ENCODE peak calls at places on chromosomes 16 and 17, in eight cellular contexts. One of them, this sample, is unnamed. For H3K4me1, the result is how much of the 10 kb centered on the place peaks cover.

GRCh38 chr16:67477960-67478554 is 2.9 kb downstream of the ATP6V0D1 start:
- DNase-seq in lung: no peak
- DNase-seq in upper lobe of right lung: no peak
- DNase-seq in naive thymus-derived CD4-positive, alpha-beta T cell: no peak
- DNase-seq in CD8-positive, alpha-beta T cell: no peak
- DNase-seq in CD4-positive, CD25-positive, alpha-beta regulatory T cell: no peak
- DNase-seq in effector memory CD4-positive, alpha-beta T cell: no peak
- DNase-seq in GM23338: no peak
- DNase-seq in this sample: peak

GRCh38 chr16:27330542-27330941 is 16.8 kb downstream of the IL4R start:
- DNase-seq in upper lobe of right lung: peak
- DNase-seq in CD8-positive, alpha-beta T cell: no peak
- DNase-seq in naive thymus-derived CD4-positive, alpha-beta T cell: no peak
- DNase-seq in effector memory CD4-positive, alpha-beta T cell: no peak
- DNase-seq in lung: peak
- DNase-seq in GM23338: no peak
- DNase-seq in CD4-positive, CD25-positive, alpha-beta regulatory T cell: no peak
- DNase-seq in this sample: no peak

GRCh38 chr16:49608801-49609200 is 235.2 kb downstream of the C16orf78 start:
- DNase-seq in lung: no peak
- DNase-seq in CD8-positive, alpha-beta T cell: no peak
- DNase-seq in GM23338: peak
- DNase-seq in CD4-positive, CD25-positive, alpha-beta regulatory T cell: no peak
- DNase-seq in upper lobe of right lung: no peak
- DNase-seq in effector memory CD4-positive, alpha-beta T cell: no peak
- DNase-seq in naive thymus-derived CD4-positive, alpha-beta T cell: no peak
- DNase-seq in this sample: no peak

GRCh38 chr17:66491213-66491612 is 188.8 kb downstream of the PRKCA start:
- DNase-seq in upper lobe of right lung: no peak
- DNase-seq in naive thymus-derived CD4-positive, alpha-beta T cell: peak
- DNase-seq in GM23338: no peak
- DNase-seq in CD8-positive, alpha-beta T cell: no peak
- DNase-seq in CD4-positive, CD25-positive, alpha-beta regulatory T cell: no peak
- DNase-seq in lung: no peak
- DNase-seq in effector memory CD4-positive, alpha-beta T cell: no peak
- DNase-seq in this sample: no peak

GRCh38 chr16:67862623-67863583 is 9.9 kb upstream of the EDC4 start:
- DNase-seq in upper lobe of right lung: no peak
- DNase-seq in CD8-positive, alpha-beta T cell: no peak
- DNase-seq in lung: no peak
- DNase-seq in CD4-positive, CD25-positive, alpha-beta regulatory T cell: no peak
- DNase-seq in effector memory CD4-positive, alpha-beta T cell: no peak
- DNase-seq in GM23338: no peak
- DNase-seq in naive thymus-derived CD4-positive, alpha-beta T cell: no peak
- DNase-seq in this sample: no peak

GRCh38 chr16:85555549-85556455 is 57.3 kb upstream of the GSE1 start:
- DNase-seq in GM23338: peak
- DNase-seq in effector memory CD4-positive, alpha-beta T cell: no peak
- DNase-seq in CD8-positive, alpha-beta T cell: no peak
- DNase-seq in lung: peak
- DNase-seq in upper lobe of right lung: peak
- DNase-seq in CD4-positive, CD25-positive, alpha-beta regulatory T cell: no peak
- DNase-seq in naive thymus-derived CD4-positive, alpha-beta T cell: no peak
- DNase-seq in this sample: peak

GRCh38 chr16:81035975-81036750 is 521 bp downstream of the ATMIN start:
- DNase-seq in CD4-positive, CD25-positive, alpha-beta regulatory T cell: peak
- DNase-seq in GM23338: peak
- DNase-seq in CD8-positive, alpha-beta T cell: no peak
- DNase-seq in upper lobe of right lung: peak
- DNase-seq in effector memory CD4-positive, alpha-beta T cell: peak
- DNase-seq in lung: no peak
- DNase-seq in naive thymus-derived CD4-positive, alpha-beta T cell: no peak
- DNase-seq in this sample: peak

GRCh38 chr16:52553322-52553721 is 6.4 kb upstream of the TOX3 start:
- DNase-seq in GM23338: peak
- DNase-seq in effector memory CD4-positive, alpha-beta T cell: no peak
- DNase-seq in CD8-positive, alpha-beta T cell: no peak
- DNase-seq in lung: no peak
- DNase-seq in CD4-positive, CD25-positive, alpha-beta regulatory T cell: no peak
- DNase-seq in upper lobe of right lung: no peak
- DNase-seq in naive thymus-derived CD4-positive, alpha-beta T cell: no peak
- DNase-seq in this sample: no peak

GRCh38 chr17:2776589-2777241 is 19.5 kb upstream of the RAP1GAP2 start:
- DNase-seq in effector memory CD4-positive, alpha-beta T cell: no peak
- DNase-seq in lung: no peak
- DNase-seq in CD8-positive, alpha-beta T cell: no peak
- DNase-seq in GM23338: peak
- DNase-seq in upper lobe of right lung: no peak
- DNase-seq in CD4-positive, CD25-positive, alpha-beta regulatory T cell: no peak
- DNase-seq in naive thymus-derived CD4-positive, alpha-beta T cell: no peak
- DNase-seq in this sample: peak

GRCh38 chr17:44956998-44957981 is 9.7 kb upstream of the KIF18B start:
- DNase-seq in naive thymus-derived CD4-positive, alpha-beta T cell: no peak
- DNase-seq in CD4-positive, CD25-positive, alpha-beta regulatory T cell: no peak
- DNase-seq in CD8-positive, alpha-beta T cell: no peak
- DNase-seq in lung: no peak
- DNase-seq in upper lobe of right lung: no peak
- DNase-seq in effector memory CD4-positive, alpha-beta T cell: no peak
- DNase-seq in GM23338: no peak
- DNase-seq in this sample: peak

GRCh38 chr16:8962393-8963009 is 1.2 kb downstream of the USP7 start:
- DNase-seq in CD4-positive, CD25-positive, alpha-beta regulatory T cell: peak
- DNase-seq in naive thymus-derived CD4-positive, alpha-beta T cell: peak
- DNase-seq in CD8-positive, alpha-beta T cell: peak
- DNase-seq in GM23338: peak
- DNase-seq in lung: peak
- DNase-seq in upper lobe of right lung: peak
- DNase-seq in effector memory CD4-positive, alpha-beta T cell: peak
- DNase-seq in this sample: peak

GRCh38 chr16:86462334-86463084 is 47.8 kb upstream of the FOXF1 start:
- DNase-seq in upper lobe of right lung: no peak
- DNase-seq in CD4-positive, CD25-positive, alpha-beta regulatory T cell: no peak
- DNase-seq in CD8-positive, alpha-beta T cell: no peak
- DNase-seq in GM23338: no peak
- DNase-seq in lung: no peak
- DNase-seq in naive thymus-derived CD4-positive, alpha-beta T cell: no peak
- DNase-seq in effector memory CD4-positive, alpha-beta T cell: no peak
- DNase-seq in this sample: no peak

GRCh38 chr16:71303938-71304337 is 14.7 kb upstream of the CMTR2 start:
- DNase-seq in effector memory CD4-positive, alpha-beta T cell: no peak
- DNase-seq in lung: no peak
- DNase-seq in naive thymus-derived CD4-positive, alpha-beta T cell: no peak
- DNase-seq in upper lobe of right lung: no peak
- DNase-seq in GM23338: no peak
- DNase-seq in CD4-positive, CD25-positive, alpha-beta regulatory T cell: no peak
- DNase-seq in CD8-positive, alpha-beta T cell: no peak
- DNase-seq in this sample: no peak

GRCh38 chr17:47692895-47693666 is 880 bp upstream of the TBKBP1 start:
- DNase-seq in naive thymus-derived CD4-positive, alpha-beta T cell: no peak
- DNase-seq in lung: no peak
- DNase-seq in CD4-positive, CD25-positive, alpha-beta regulatory T cell: no peak
- DNase-seq in CD8-positive, alpha-beta T cell: no peak
- DNase-seq in effector memory CD4-positive, alpha-beta T cell: no peak
- DNase-seq in upper lobe of right lung: no peak
- DNase-seq in GM23338: peak
- DNase-seq in this sample: no peak

GRCh38 chr17:55533611-55534010 is 22.4 kb upstream of the SMIM36 start:
- DNase-seq in GM23338: no peak
- DNase-seq in CD8-positive, alpha-beta T cell: no peak
- DNase-seq in upper lobe of right lung: no peak
- DNase-seq in effector memory CD4-positive, alpha-beta T cell: no peak
- DNase-seq in CD4-positive, CD25-positive, alpha-beta regulatory T cell: no peak
- DNase-seq in lung: no peak
- DNase-seq in naive thymus-derived CD4-positive, alpha-beta T cell: no peak
- DNase-seq in this sample: no peak

GRCh38 chr16:80743772-80744171 is 60.6 kb downstream of the CDYL2 start:
- DNase-seq in naive thymus-derived CD4-positive, alpha-beta T cell: no peak
- DNase-seq in CD4-positive, CD25-positive, alpha-beta regulatory T cell: no peak
- DNase-seq in GM23338: no peak
- DNase-seq in lung: no peak
- DNase-seq in CD8-positive, alpha-beta T cell: no peak
- DNase-seq in upper lobe of right lung: no peak
- DNase-seq in effector memory CD4-positive, alpha-beta T cell: no peak
- DNase-seq in this sample: no peak

GRCh38 chr16:48538746-48539484 is 71.1 kb downstream of the N4BP1 start:
- DNase-seq in naive thymus-derived CD4-positive, alpha-beta T cell: no peak
- DNase-seq in effector memory CD4-positive, alpha-beta T cell: no peak
- DNase-seq in CD4-positive, CD25-positive, alpha-beta regulatory T cell: no peak
- DNase-seq in GM23338: peak
- DNase-seq in CD8-positive, alpha-beta T cell: no peak
- DNase-seq in lung: no peak
- DNase-seq in upper lobe of right lung: no peak
- DNase-seq in this sample: no peak

GRCh38 chr17:38509772-38510423 is 81.6 kb downstream of the ARHGAP23 start:
- DNase-seq in CD4-positive, CD25-positive, alpha-beta regulatory T cell: no peak
- DNase-seq in lung: no peak
- DNase-seq in CD8-positive, alpha-beta T cell: no peak
- DNase-seq in GM23338: peak
- DNase-seq in effector memory CD4-positive, alpha-beta T cell: no peak
- DNase-seq in upper lobe of right lung: no peak
- DNase-seq in naive thymus-derived CD4-positive, alpha-beta T cell: no peak
- DNase-seq in this sample: no peak

GRCh38 chr17:38509008-38509771 is 80.9 kb downstream of the ARHGAP23 start:
- DNase-seq in CD8-positive, alpha-beta T cell: peak
- DNase-seq in CD4-positive, CD25-positive, alpha-beta regulatory T cell: peak
- DNase-seq in upper lobe of right lung: peak
- DNase-seq in GM23338: peak
- DNase-seq in effector memory CD4-positive, alpha-beta T cell: peak
- DNase-seq in lung: peak
- DNase-seq in naive thymus-derived CD4-positive, alpha-beta T cell: peak
- DNase-seq in this sample: peak

GRCh38 chr17:38512473-38513058 is 84.3 kb downstream of the ARHGAP23 start:
- DNase-seq in GM23338: peak
- DNase-seq in upper lobe of right lung: no peak
- DNase-seq in CD4-positive, CD25-positive, alpha-beta regulatory T cell: no peak
- DNase-seq in effector memory CD4-positive, alpha-beta T cell: no peak
- DNase-seq in naive thymus-derived CD4-positive, alpha-beta T cell: no peak
- DNase-seq in lung: no peak
- DNase-seq in CD8-positive, alpha-beta T cell: no peak
- DNase-seq in this sample: no peak

GRCh38 chr17:38511126-38512108 is 83.2 kb downstream of the ARHGAP23 start:
- DNase-seq in GM23338: peak
- DNase-seq in effector memory CD4-positive, alpha-beta T cell: no peak
- DNase-seq in upper lobe of right lung: no peak
- DNase-seq in CD4-positive, CD25-positive, alpha-beta regulatory T cell: no peak
- DNase-seq in CD8-positive, alpha-beta T cell: no peak
- DNase-seq in naive thymus-derived CD4-positive, alpha-beta T cell: no peak
- DNase-seq in lung: no peak
- DNase-seq in this sample: no peak

GRCh38 chr17:38510424-38511125 is 82.3 kb downstream of the ARHGAP23 start:
- DNase-seq in naive thymus-derived CD4-positive, alpha-beta T cell: no peak
- DNase-seq in upper lobe of right lung: no peak
- DNase-seq in CD8-positive, alpha-beta T cell: no peak
- DNase-seq in lung: no peak
- DNase-seq in CD4-positive, CD25-positive, alpha-beta regulatory T cell: no peak
- DNase-seq in GM23338: peak
- DNase-seq in effector memory CD4-positive, alpha-beta T cell: no peak
- DNase-seq in this sample: peak
- H3K27ac ChIP-seq in naive thymus-derived CD4-positive, alpha-beta T cell: no peak
- H3K27ac ChIP-seq in upper lobe of right lung: no peak
- H3K27ac ChIP-seq in CD8-positive, alpha-beta T cell: no peak
- H3K27ac ChIP-seq in lung: no peak
- H3K27ac ChIP-seq in CD4-positive, CD25-positive, alpha-beta regulatory T cell: no peak
- H3K27ac ChIP-seq in GM23338: no peak
- H3K27ac ChIP-seq in effector memory CD4-positive, alpha-beta T cell: no peak
- H3K27ac ChIP-seq in this sample: no peak

GRCh38 chr16:2156849-2157224 is 1.3 kb downstream of the TRAF7 start:
- DNase-seq in lung: no peak
- DNase-seq in naive thymus-derived CD4-positive, alpha-beta T cell: no peak
- DNase-seq in CD4-positive, CD25-positive, alpha-beta regulatory T cell: no peak
- DNase-seq in CD8-positive, alpha-beta T cell: no peak
- DNase-seq in upper lobe of right lung: no peak
- DNase-seq in GM23338: peak
- DNase-seq in effector memory CD4-positive, alpha-beta T cell: no peak
- DNase-seq in this sample: no peak
- H3K4me3 ChIP-seq in lung: no peak
- H3K4me3 ChIP-seq in naive thymus-derived CD4-positive, alpha-beta T cell: no peak
- H3K4me3 ChIP-seq in CD4-positive, CD25-positive, alpha-beta regulatory T cell: no peak
- H3K4me3 ChIP-seq in CD8-positive, alpha-beta T cell: no peak
- H3K4me3 ChIP-seq in upper lobe of right lung: peak
- H3K4me3 ChIP-seq in GM23338: peak
- H3K4me3 ChIP-seq in effector memory CD4-positive, alpha-beta T cell: no peak
- H3K4me3 ChIP-seq in this sample: no peak

GRCh38 chr17:851986-852385 is 69.8 kb downstream of the MRM3 start:
- DNase-seq in CD8-positive, alpha-beta T cell: no peak
- DNase-seq in naive thymus-derived CD4-positive, alpha-beta T cell: no peak
- DNase-seq in CD4-positive, CD25-positive, alpha-beta regulatory T cell: no peak
- DNase-seq in GM23338: no peak
- DNase-seq in lung: no peak
- DNase-seq in upper lobe of right lung: no peak
- DNase-seq in effector memory CD4-positive, alpha-beta T cell: no peak
- DNase-seq in this sample: no peak
- H3K4me1 ChIP-seq in CD8-positive, alpha-beta T cell: under half
- H3K4me1 ChIP-seq in naive thymus-derived CD4-positive, alpha-beta T cell: under half
- H3K4me1 ChIP-seq in CD4-positive, CD25-positive, alpha-beta regulatory T cell: under half
- H3K4me1 ChIP-seq in GM23338: under half
- H3K4me1 ChIP-seq in lung: under half
- H3K4me1 ChIP-seq in upper lobe of right lung: under half
- H3K4me1 ChIP-seq in effector memory CD4-positive, alpha-beta T cell: under half
- H3K4me1 ChIP-seq in this sample: under half

GRCh38 chr17:1222321-1222720 is 42.5 kb upstream of the ABR start:
- DNase-seq in GM23338: no peak
- DNase-seq in CD8-positive, alpha-beta T cell: no peak
- DNase-seq in lung: no peak
- DNase-seq in upper lobe of right lung: no peak
- DNase-seq in CD4-positive, CD25-positive, alpha-beta regulatory T cell: no peak
- DNase-seq in naive thymus-derived CD4-positive, alpha-beta T cell: no peak
- DNase-seq in effector memory CD4-positive, alpha-beta T cell: no peak
- DNase-seq in this sample: no peak

GRCh38 chr17:1221209-1221608 is 41.4 kb upstream of the ABR start:
- DNase-seq in CD8-positive, alpha-beta T cell: no peak
- DNase-seq in upper lobe of right lung: no peak
- DNase-seq in CD4-positive, CD25-positive, alpha-beta regulatory T cell: no peak
- DNase-seq in effector memory CD4-positive, alpha-beta T cell: no peak
- DNase-seq in lung: no peak
- DNase-seq in naive thymus-derived CD4-positive, alpha-beta T cell: no peak
- DNase-seq in GM23338: no peak
- DNase-seq in this sample: no peak

GRCh38 chr17:1220346-1220745 is 40.6 kb upstream of the ABR start:
- DNase-seq in effector memory CD4-positive, alpha-beta T cell: no peak
- DNase-seq in GM23338: no peak
- DNase-seq in CD8-positive, alpha-beta T cell: no peak
- DNase-seq in lung: no peak
- DNase-seq in CD4-positive, CD25-positive, alpha-beta regulatory T cell: no peak
- DNase-seq in naive thymus-derived CD4-positive, alpha-beta T cell: no peak
- DNase-seq in upper lobe of right lung: no peak
- DNase-seq in this sample: no peak

GRCh38 chr17:1216209-1216937 is 36.6 kb upstream of the ABR start:
- DNase-seq in naive thymus-derived CD4-positive, alpha-beta T cell: no peak
- DNase-seq in CD4-positive, CD25-positive, alpha-beta regulatory T cell: no peak
- DNase-seq in lung: no peak
- DNase-seq in effector memory CD4-positive, alpha-beta T cell: no peak
- DNase-seq in upper lobe of right lung: no peak
- DNase-seq in CD8-positive, alpha-beta T cell: no peak
- DNase-seq in GM23338: no peak
- DNase-seq in this sample: no peak

DNA sequence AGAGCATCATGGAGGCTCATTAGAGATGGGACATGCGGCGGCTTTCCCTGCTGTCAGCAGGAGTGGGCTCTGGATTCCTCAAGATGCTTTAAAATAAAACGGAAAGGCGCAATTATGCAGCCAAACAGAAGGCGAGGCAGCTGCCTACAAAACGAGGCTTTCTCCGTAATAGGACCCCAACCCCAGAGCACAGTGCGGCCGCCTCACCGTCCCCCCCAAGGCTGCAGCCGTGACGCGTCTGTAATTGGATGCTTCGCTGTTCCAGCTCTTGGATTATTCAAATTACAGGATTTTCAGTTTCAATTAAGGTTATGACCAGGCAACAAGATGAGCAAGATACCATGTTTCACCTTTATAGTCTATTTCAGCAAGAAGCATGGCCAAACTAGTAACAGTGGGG is 37.2 kb upstream of the ABR start:
- DNase-seq in CD8-positive, alpha-beta T cell: no peak
- DNase-seq in GM23338: no peak
- DNase-seq in lung: no peak
- DNase-seq in upper lobe of right lung: no peak
- DNase-seq in CD4-positive, CD25-positive, alpha-beta regulatory T cell: no peak
- DNase-seq in effector memory CD4-positive, alpha-beta T cell: no peak
- DNase-seq in naive thymus-derived CD4-positive, alpha-beta T cell: no peak
- DNase-seq in this sample: no peak
- H3K27ac ChIP-seq in CD8-positive, alpha-beta T cell: no peak
- H3K27ac ChIP-seq in GM23338: no peak
- H3K27ac ChIP-seq in lung: no peak
- H3K27ac ChIP-seq in upper lobe of right lung: no peak
- H3K27ac ChIP-seq in CD4-positive, CD25-positive, alpha-beta regulatory T cell: no peak
- H3K27ac ChIP-seq in effector memory CD4-positive, alpha-beta T cell: no peak
- H3K27ac ChIP-seq in naive thymus-derived CD4-positive, alpha-beta T cell: no peak
- H3K27ac ChIP-seq in this sample: no peak

This sample was measured in small intestine.